ENCODE peak calls at places on chromosome 21, in seven cellular contexts. One of them, this sample, is unnamed.

GRCh38 chr21:42681296-42682206 is 28.1 kb downstream of the PDE9A start:
- DNase-seq in pancreas: no peak
- DNase-seq in ELF-1: no peak
- DNase-seq in WTC11: no peak
- DNase-seq in renal cortical epithelial cell: no peak
- DNase-seq in cardiac septum: no peak
- DNase-seq in CD8-positive, alpha-beta memory T cell: no peak
- DNase-seq in this sample: no peak

GRCh38 chr21:45535341-45536081 is 6.7 kb downstream of the SLC19A1 start:
- DNase-seq in pancreas: peak
- DNase-seq in ELF-1: no peak
- DNase-seq in WTC11: peak
- DNase-seq in renal cortical epithelial cell: no peak
- DNase-seq in cardiac septum: peak
- DNase-seq in CD8-positive, alpha-beta memory T cell: no peak
- DNase-seq in this sample: no peak

GRCh38 chr21:45538381-45539045 is 3.7 kb downstream of the SLC19A1 start:
- DNase-seq in pancreas: no peak
- DNase-seq in ELF-1: no peak
- DNase-seq in WTC11: peak
- DNase-seq in renal cortical epithelial cell: no peak
- DNase-seq in cardiac septum: peak
- DNase-seq in CD8-positive, alpha-beta memory T cell: no peak
- DNase-seq in this sample: no peak

GRCh38 chr21:14591882-14592281 is 45.8 kb upstream of the SAMSN1 start:
- DNase-seq in pancreas: no peak
- DNase-seq in ELF-1: no peak
- DNase-seq in WTC11: no peak
- DNase-seq in renal cortical epithelial cell: peak
- DNase-seq in cardiac septum: no peak
- DNase-seq in CD8-positive, alpha-beta memory T cell: no peak
- DNase-seq in this sample: no peak

GRCh38 chr21:31145271-31145801 is 107.1 kb upstream of the KRTAP19-8 start:
- DNase-seq in pancreas: no peak
- DNase-seq in ELF-1: no peak
- DNase-seq in WTC11: no peak
- DNase-seq in renal cortical epithelial cell: no peak
- DNase-seq in cardiac septum: no peak
- DNase-seq in CD8-positive, alpha-beta memory T cell: no peak
- DNase-seq in this sample: no peak

GRCh38 chr21:46437511-46437910 is 21.2 kb upstream of the DIP2A start:
- DNase-seq in pancreas: no peak
- DNase-seq in ELF-1: no peak
- DNase-seq in WTC11: no peak
- DNase-seq in renal cortical epithelial cell: no peak
- DNase-seq in cardiac septum: no peak
- DNase-seq in CD8-positive, alpha-beta memory T cell: no peak
- DNase-seq in this sample: no peak

GRCh38 chr21:8993284-8993942 is 1528.0 kb upstream of the TPTE start:
- DNase-seq in pancreas: no peak
- DNase-seq in ELF-1: peak
- DNase-seq in WTC11: no peak
- DNase-seq in renal cortical epithelial cell: peak
- DNase-seq in cardiac septum: no peak
- DNase-seq in CD8-positive, alpha-beta memory T cell: no peak
- DNase-seq in this sample: no peak

GRCh38 chr21:45990049-45990711 is 8.6 kb downstream of the COL6A1 start:
- DNase-seq in pancreas: no peak
- DNase-seq in ELF-1: no peak
- DNase-seq in WTC11: peak
- DNase-seq in renal cortical epithelial cell: no peak
- DNase-seq in cardiac septum: no peak
- DNase-seq in CD8-positive, alpha-beta memory T cell: no peak
- DNase-seq in this sample: peak

GRCh38 chr21:37452222-37452621 is 85.6 kb downstream of the DYRK1A start:
- DNase-seq in pancreas: no peak
- DNase-seq in ELF-1: no peak
- DNase-seq in WTC11: no peak
- DNase-seq in renal cortical epithelial cell: peak
- DNase-seq in cardiac septum: no peak
- DNase-seq in CD8-positive, alpha-beta memory T cell: no peak
- DNase-seq in this sample: no peak

GRCh38 chr21:33427051-33427450 is 23.8 kb downstream of the IFNGR2 start:
- DNase-seq in pancreas: no peak
- DNase-seq in ELF-1: no peak
- DNase-seq in WTC11: no peak
- DNase-seq in renal cortical epithelial cell: no peak
- DNase-seq in cardiac septum: no peak
- DNase-seq in CD8-positive, alpha-beta memory T cell: no peak
- DNase-seq in this sample: no peak

GRCh38 chr21:46156678-46157077 is 1.3 kb upstream of the FTCD start:
- DNase-seq in pancreas: no peak
- DNase-seq in ELF-1: no peak
- DNase-seq in WTC11: no peak
- DNase-seq in renal cortical epithelial cell: no peak
- DNase-seq in cardiac septum: peak
- DNase-seq in CD8-positive, alpha-beta memory T cell: no peak
- DNase-seq in this sample: no peak

GRCh38 chr21:34122047-34122446 is 48.7 kb downstream of the MRPS6 start:
- DNase-seq in pancreas: no peak
- DNase-seq in ELF-1: no peak
- DNase-seq in WTC11: no peak
- DNase-seq in renal cortical epithelial cell: no peak
- DNase-seq in cardiac septum: no peak
- DNase-seq in CD8-positive, alpha-beta memory T cell: no peak
- DNase-seq in this sample: no peak

GRCh38 chr21:30186242-30186641 is 19.6 kb upstream of the CLDN17 start:
- DNase-seq in pancreas: no peak
- DNase-seq in ELF-1: no peak
- DNase-seq in WTC11: no peak
- DNase-seq in renal cortical epithelial cell: no peak
- DNase-seq in cardiac septum: no peak
- DNase-seq in CD8-positive, alpha-beta memory T cell: no peak
- DNase-seq in this sample: no peak

GRCh38 chr21:46115441-46116188 is 17.7 kb downstream of the COL6A2 start:
- DNase-seq in pancreas: no peak
- DNase-seq in ELF-1: no peak
- DNase-seq in WTC11: peak
- DNase-seq in renal cortical epithelial cell: no peak
- DNase-seq in cardiac septum: peak
- DNase-seq in CD8-positive, alpha-beta memory T cell: no peak
- DNase-seq in this sample: no peak

GRCh38 chr21:33300701-33301631 is 23.8 kb upstream of the IFNAR1 start:
- DNase-seq in pancreas: no peak
- DNase-seq in ELF-1: no peak
- DNase-seq in WTC11: no peak
- DNase-seq in renal cortical epithelial cell: no peak
- DNase-seq in cardiac septum: no peak
- DNase-seq in CD8-positive, alpha-beta memory T cell: no peak
- DNase-seq in this sample: no peak

GRCh38 chr21:39656209-39656608 is 43.5 kb downstream of the B3GALT5 start:
- DNase-seq in pancreas: no peak
- DNase-seq in ELF-1: no peak
- DNase-seq in WTC11: no peak
- DNase-seq in renal cortical epithelial cell: no peak
- DNase-seq in cardiac septum: peak
- DNase-seq in CD8-positive, alpha-beta memory T cell: no peak
- DNase-seq in this sample: no peak

GRCh38 chr21:41876396-41876795 is 2.7 kb downstream of the PRDM15 start:
- DNase-seq in pancreas: no peak
- DNase-seq in ELF-1: no peak
- DNase-seq in WTC11: no peak
- DNase-seq in renal cortical epithelial cell: no peak
- DNase-seq in cardiac septum: no peak
- DNase-seq in CD8-positive, alpha-beta memory T cell: no peak
- DNase-seq in this sample: no peak

GRCh38 chr21:22961248-22961647 is 1963.0 kb downstream of the NCAM2 start:
- DNase-seq in pancreas: no peak
- DNase-seq in ELF-1: no peak
- DNase-seq in WTC11: no peak
- DNase-seq in renal cortical epithelial cell: no peak
- DNase-seq in cardiac septum: no peak
- DNase-seq in CD8-positive, alpha-beta memory T cell: no peak
- DNase-seq in this sample: no peak

GRCh38 chr21:40850071-40850470 is 3.1 kb upstream of the DSCAM start:
- DNase-seq in pancreas: no peak
- DNase-seq in ELF-1: no peak
- DNase-seq in WTC11: no peak
- DNase-seq in renal cortical epithelial cell: no peak
- DNase-seq in cardiac septum: no peak
- DNase-seq in CD8-positive, alpha-beta memory T cell: no peak
- DNase-seq in this sample: no peak

GRCh38 chr21:27725916-27726315 is 759.0 kb upstream of the ADAMTS5 start:
- DNase-seq in pancreas: no peak
- DNase-seq in ELF-1: no peak
- DNase-seq in WTC11: no peak
- DNase-seq in renal cortical epithelial cell: no peak
- DNase-seq in cardiac septum: no peak
- DNase-seq in CD8-positive, alpha-beta memory T cell: no peak
- DNase-seq in this sample: no peak

GRCh38 chr21:45020629-45021427 is 53.6 kb upstream of the ADARB1 start:
- DNase-seq in pancreas: peak
- DNase-seq in ELF-1: no peak
- DNase-seq in WTC11: no peak
- DNase-seq in renal cortical epithelial cell: no peak
- DNase-seq in cardiac septum: peak
- DNase-seq in CD8-positive, alpha-beta memory T cell: no peak
- DNase-seq in this sample: no peak

GRCh38 chr21:45874716-45875415 is 106.7 kb upstream of the COL6A1 start:
- DNase-seq in pancreas: no peak
- DNase-seq in ELF-1: peak
- DNase-seq in WTC11: no peak
- DNase-seq in renal cortical epithelial cell: peak
- DNase-seq in cardiac septum: peak
- DNase-seq in CD8-positive, alpha-beta memory T cell: no peak
- DNase-seq in this sample: no peak

GRCh38 chr21:42690586-42690985 is 37.2 kb downstream of the PDE9A start:
- DNase-seq in pancreas: no peak
- DNase-seq in ELF-1: no peak
- DNase-seq in WTC11: no peak
- DNase-seq in renal cortical epithelial cell: no peak
- DNase-seq in cardiac septum: no peak
- DNase-seq in CD8-positive, alpha-beta memory T cell: no peak
- DNase-seq in this sample: no peak

GRCh38 chr21:45224189-45224938 is 63.3 kb downstream of the POFUT2 start:
- DNase-seq in pancreas: peak
- DNase-seq in ELF-1: no peak
- DNase-seq in WTC11: no peak
- DNase-seq in renal cortical epithelial cell: no peak
- DNase-seq in cardiac septum: no peak
- DNase-seq in CD8-positive, alpha-beta memory T cell: peak
- DNase-seq in this sample: peak